ENCODE peak calls at places on chromosomes 6 and 20, in eight cellular contexts. R, P, A, D, K, T, Y and Q are unnamed samples.

GRCh38 chr6:111972714-111973678 is 80.9 kb upstream of the CCN6 start:
- DNase-seq in D (peak; percentile 68), T (no peak), Y (peak; percentile 20), K (no peak), A (peak; percentile 32), R (peak; percentile 98), P (peak; percentile 72), Q (peak; percentile 90)

GRCh38 chr20:12207875-12208274 is 290.2 kb downstream of the BTBD3 start:
- DNase-seq in K (peak; percentile 5), A (peak; percentile 33), D (no peak), P (no peak), T (peak; percentile 5), Y (no peak), R (peak; percentile 18), Q (peak; percentile 1)

GRCh38 chr20:56609321-56609720 is 19.8 kb upstream of the TFAP2C start:
- DNase-seq in K (no peak), P (no peak), D (no peak), R (no peak), Y (no peak), A (no peak), T (no peak), Q (no peak)

GRCh38 chr6:16511723-16512584 is 249.3 kb downstream of the ATXN1 start:
- DNase-seq in P (peak; percentile 42), K (no peak), T (peak; percentile 58), R (no peak), Y (peak; percentile 58), A (no peak), D (no peak), Q (no peak)

GRCh38 chr6:111871207-111871606 is 2.0 kb downstream of the FYN start:
- DNase-seq in R (no peak), K (no peak), D (no peak), A (no peak), Y (no peak), T (no peak), P (peak; percentile 64), Q (no peak)

GRCh38 chr6:139515511-139515910 is 141.1 kb upstream of the CITED2 start:
- DNase-seq in D (no peak), K (no peak), Y (no peak), R (peak; percentile 59), A (no peak), P (no peak), T (no peak), Q (no peak)

GRCh38 chr6:62528894-62529526 is 243.0 kb upstream of the KHDRBS2 start:
- DNase-seq in R (no peak), A (no peak), Y (no peak), D (no peak), K (no peak), P (no peak), T (no peak), Q (no peak)

GRCh38 chr6:123333000-123333756 is 303.6 kb downstream of the TRDN start:
- DNase-seq in A (no peak), R (peak; percentile 0), D (no peak), Y (no peak), T (no peak), P (no peak), K (no peak), Q (no peak)

GRCh38 chr6:390914-391558 is 516 bp upstream of the IRF4 start:
- DNase-seq in A (no peak), P (peak; percentile 60), Y (no peak), K (peak; percentile 61), T (no peak), R (peak; percentile 6), D (no peak), Q (no peak)

GRCh38 chr20:61292391-61292790 is 40.3 kb downstream of the CDH4 start:
- DNase-seq in Y (no peak), P (no peak), R (no peak), D (no peak), K (no peak), T (no peak), A (no peak), Q (no peak)

GRCh38 chr6:35771343-35771627 is 5.1 kb upstream of the CLPSL2 start:
- DNase-seq in T (no peak), R (no peak), D (no peak), K (no peak), P (no peak), A (no peak), Y (no peak), Q (no peak)

GRCh38 chr6:41644297-41644879 is 6.1 kb downstream of the MDFI start:
- DNase-seq in A (no peak), K (no peak), P (no peak), D (no peak), T (no peak), R (no peak), Y (no peak), Q (no peak)

GRCh38 chr6:78487401-78487800 is 379.9 kb upstream of the IRAK1BP1 start:
- DNase-seq in D (no peak), A (no peak), T (no peak), K (no peak), P (no peak), Y (no peak), R (peak; percentile 60), Q (peak; percentile 38)

GRCh38 chr20:4625687-4626086 is 96.0 kb upstream of the PRND start:
- DNase-seq in Y (no peak), D (no peak), T (no peak), P (no peak), K (no peak), A (no peak), R (no peak), Q (no peak)

GRCh38 chr6:84639396-84639795 is 125.0 kb downstream of the TBX18 start:
- DNase-seq in Y (no peak), P (no peak), K (no peak), D (no peak), T (no peak), A (no peak), R (no peak), Q (no peak)

GRCh38 chr20:51628533-51629398 is 86.2 kb upstream of the NFATC2 start:
- DNase-seq in K (no peak), Y (no peak), A (no peak), T (no peak), R (peak; percentile 91), D (peak; percentile 88), P (peak; percentile 33), Q (no peak)

GRCh38 chr6:149459761-149460160 is 25.1 kb downstream of the ZC3H12D start:
- DNase-seq in Y (no peak), T (no peak), K (no peak), D (no peak), P (no peak), A (no peak), R (peak; percentile 36), Q (no peak)

GRCh38 chr6:163496205-163496604 is 81.7 kb downstream of the QKI start:
- DNase-seq in Y (no peak), R (no peak), A (no peak), K (no peak), T (no peak), P (no peak), D (no peak), Q (no peak)

GRCh38 chr6:14217728-14218637 is 100.4 kb downstream of the CD83 start:
- DNase-seq in A (no peak), K (no peak), R (no peak), Y (no peak), D (no peak), T (peak; percentile 25), P (no peak), Q (peak; percentile 6)

GRCh38 chr20:19021406-19022117 is 190.9 kb upstream of the SLC24A3 start:
- DNase-seq in D (no peak), R (no peak), P (no peak), Y (no peak), T (no peak), A (no peak), K (no peak), Q (no peak)